ENCODE peak calls at places on chromosomes 5 and 9, in seven cellular contexts. W is NT2/D1, H is endothelial cell of umbilical vein, A is GM23248, D is hepatocyte, O is astrocyte, U is transverse colon. F is an unnamed sample.
A peak's percentile ranks its signal among the peaks of the same experiment; 100 is the strongest.

GRCh38 chr5:127072861-127073846 is at the start of gene C5orf63:
- DNase-seq in D (no peak), O (peak; percentile 29), H (peak; percentile 45), U (peak; percentile 74), A (peak; percentile 61), W (no peak), F (peak; percentile 26)

GRCh38 chr5:33662721-33663435 is 222.1 kb downstream of the TARS1 start:
- DNase-seq in H (no peak), A (peak; percentile 91), U (no peak), D (no peak), O (peak; percentile 51), W (no peak), F (peak; percentile 72)

GRCh38 chr9:136944094-136944518 is 432 bp downstream of the FBXW5 start:
- DNase-seq in H (peak; percentile 59), A (peak; percentile 86), W (no peak), U (no peak), D (peak; percentile 86), O (peak; percentile 17), F (peak; percentile 47)

GRCh38 chr5:141512390-141513020 is 23.6 kb downstream of the PCDHGC5 start:
- DNase-seq in O (peak; percentile 33), H (peak; percentile 76), D (peak; percentile 90), U (peak; percentile 90), A (peak; percentile 78), W (peak; percentile 74), F (peak; percentile 66)

GRCh38 chr5:169591636-169592035 is 8.1 kb downstream of the SPDL1 start:
- DNase-seq in O (peak; percentile 95), U (no peak), H (no peak), D (no peak), A (peak; percentile 76), W (no peak), F (peak; percentile 95)

GRCh38 chr9:89177401-89178161 is 1.0 kb downstream of the SHC3 start:
- DNase-seq in D (no peak), A (peak; percentile 41), U (no peak), H (no peak), O (peak; percentile 18), W (no peak), F (peak; percentile 41)

GRCh38 chr9:37033753-37034319 is at the start of gene PAX5:
- DNase-seq in D (no peak), H (peak; percentile 17), U (no peak), O (no peak), A (peak; percentile 23), W (no peak), F (no peak)

GRCh38 chr5:68428232-68428811 is 212.8 kb downstream of the PIK3R1 start:
- DNase-seq in D (no peak), O (no peak), H (no peak), U (no peak), A (peak; percentile 54), W (no peak), F (peak; percentile 16)

GRCh38 chr5:143931389-143931984 is 119.5 kb downstream of the HMHB1 start:
- DNase-seq in H (no peak), U (no peak), A (no peak), D (no peak), O (no peak), W (no peak), F (no peak)

GRCh38 chr5:142506046-142506445 is 179.8 kb downstream of the FGF1 start:
- DNase-seq in D (no peak), O (peak; percentile 75), A (peak; percentile 46), W (no peak), U (no peak), H (no peak), F (no peak)

GRCh38 chr9:92483896-92484545 is 1.7 kb upstream of the ASPN start:
- DNase-seq in O (no peak), A (peak; percentile 44), U (no peak), D (no peak), H (peak; percentile 49), W (no peak), F (peak; percentile 43)

GRCh38 chr5:88954511-88954910 is 71.5 kb upstream of the MEF2C start:
- DNase-seq in O (peak; percentile 27), D (no peak), W (no peak), A (peak; percentile 26), U (no peak), H (no peak), F (peak; percentile 45)

GRCh38 chr9:115364991-115365390 is 247.0 kb upstream of the TNC start:
- DNase-seq in H (no peak), U (no peak), D (no peak), O (peak; percentile 44), W (no peak), A (no peak), F (peak; percentile 62)

GRCh38 chr5:180090769-180091546 is 19.4 kb upstream of the RNF130 start:
- DNase-seq in W (no peak), A (peak; percentile 56), U (peak; percentile 41), D (peak; percentile 64), H (peak; percentile 43), O (peak; percentile 16), F (peak; percentile 33)

GRCh38 chr9:33202552-33203300 is 35.6 kb upstream of the B4GALT1 start:
- DNase-seq in D (no peak), A (peak; percentile 47), H (no peak), W (no peak), U (peak; percentile 77), O (peak; percentile 55), F (peak; percentile 82)

GRCh38 chr9:101509572-101509971 is 24.1 kb upstream of the RNF20 start:
- DNase-seq in A (peak; percentile 29), W (no peak), U (no peak), H (no peak), O (no peak), D (no peak), F (no peak)

GRCh38 chr5:113487779-113488644 is at the start of gene MCC:
- DNase-seq in H (peak; percentile 73), W (peak; percentile 63), O (peak; percentile 91), A (peak; percentile 95), U (peak; percentile 69), D (peak; percentile 90), F (peak; percentile 95)

GRCh38 chr9:95649801-95650213 is 133.0 kb upstream of the PTCH1 start:
- DNase-seq in D (no peak), A (peak; percentile 50), U (no peak), W (no peak), H (no peak), O (peak; percentile 37), F (peak; percentile 52)

GRCh38 chr5:38835887-38836286 is 9.9 kb upstream of the OSMR start:
- DNase-seq in U (no peak), D (no peak), W (no peak), H (peak; percentile 19), A (peak; percentile 68), O (peak; percentile 51), F (peak; percentile 53)

GRCh38 chr9:135181336-135181735 is 93.9 kb downstream of the OLFM1 start:
- DNase-seq in H (no peak), A (no peak), D (no peak), W (no peak), U (no peak), O (no peak), F (no peak)

GRCh38 chr5:67268233-67269011 is 71.8 kb upstream of the CD180 start:
- DNase-seq in U (peak; percentile 75), O (peak; percentile 91), H (peak; percentile 84), D (peak; percentile 89), A (peak; percentile 82), W (no peak), F (peak; percentile 100)

GRCh38 chr5:89028579-89029272 is 145.7 kb upstream of the MEF2C start:
- DNase-seq in O (peak; percentile 68), H (no peak), D (no peak), W (no peak), U (no peak), A (peak; percentile 77), F (no peak)

GRCh38 chr9:128552744-128553221 is 396 bp downstream of the SPTAN1 start:
- DNase-seq in W (peak; percentile 39), O (no peak), D (peak; percentile 79), H (peak; percentile 43), A (peak; percentile 72), U (peak; percentile 69), F (peak; percentile 32)
- H3K4me1 ChIP-seq in W (peaks cover 5% of the 10 kb centered on the region), O (peaks cover 50% of the 10 kb centered on the region), D (peaks cover 44% of the 10 kb centered on the region), H (peaks cover 55% of the 10 kb centered on the region), A (peaks cover 63% of the 10 kb centered on the region), U (peaks cover 63% of the 10 kb centered on the region), F (peaks cover 21% of the 10 kb centered on the region)

GRCh38 chr5:83488271-83488670 is 16.7 kb downstream of the VCAN start:
- DNase-seq in O (peak; percentile 35), W (no peak), A (peak; percentile 53), H (no peak), U (no peak), D (no peak), F (peak; percentile 59)
- H3K4me1 ChIP-seq in O (no peaks in the 10 kb centered on the region), W (no peaks in the 10 kb centered on the region), A (peaks cover 12% of the 10 kb centered on the region), H (no peaks in the 10 kb centered on the region), U (no peaks in the 10 kb centered on the region), D (peaks cover 5% of the 10 kb centered on the region), F (peaks cover 2% of the 10 kb centered on the region)

DNA sequence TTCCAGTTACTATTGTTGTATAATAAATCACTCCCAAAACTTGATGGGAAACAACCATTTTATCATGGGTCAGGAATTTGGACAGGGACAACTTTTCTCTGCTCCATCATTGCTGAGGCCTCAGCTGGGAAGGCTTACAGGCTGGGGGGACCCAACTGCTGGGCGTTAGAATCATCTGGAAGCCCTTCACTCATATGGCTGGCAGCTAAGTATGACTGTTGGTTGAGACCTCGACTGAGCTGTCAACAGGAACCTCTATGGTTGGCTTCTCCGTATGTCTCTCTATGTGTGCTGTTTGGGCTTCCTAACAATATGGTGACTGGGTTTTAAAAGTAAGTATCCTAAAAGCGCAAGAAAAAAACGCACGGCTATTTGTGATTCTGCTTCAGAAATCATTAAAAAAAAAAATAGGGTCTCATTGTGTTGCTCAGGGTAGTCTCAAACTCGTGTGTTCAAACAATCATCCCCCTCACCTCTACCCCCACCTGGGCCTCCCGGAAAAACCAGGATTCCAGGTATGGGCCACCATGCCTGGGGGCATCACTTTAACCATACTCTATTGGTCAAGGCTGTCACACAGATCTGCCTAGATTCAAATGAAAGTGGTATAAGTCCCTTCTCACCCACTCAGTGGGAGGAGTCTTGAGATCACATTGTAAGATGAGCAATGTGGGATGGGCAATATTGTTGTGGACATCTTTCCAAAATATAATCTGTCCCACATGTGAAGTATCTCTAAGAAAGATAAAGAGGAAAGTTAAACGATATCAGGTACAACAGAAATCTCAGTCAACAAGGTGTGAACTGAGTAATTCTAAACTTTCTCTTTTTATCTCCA is 15.2 kb downstream of the FNBP1 start:
- DNase-seq in A (peak; percentile 33), U (no peak), D (no peak), O (no peak), H (no peak), W (no peak), F (no peak)
- H3K4me1 ChIP-seq in A (peaks cover 14% of the 10 kb centered on the region), U (peaks cover 68% of the 10 kb centered on the region), D (peaks cover 16% of the 10 kb centered on the region), O (peaks cover 4% of the 10 kb centered on the region), H (peaks cover 1% of the 10 kb centered on the region), W (peaks cover 3% of the 10 kb centered on the region), F (no peaks in the 10 kb centered on the region)

GRCh38 chr5:54742417-54742889 is 224.9 kb downstream of the SNX18 start:
- DNase-seq in U (peak; percentile 24), O (peak; percentile 75), H (peak; percentile 55), A (peak; percentile 79), D (peak; percentile 49), W (no peak), F (peak; percentile 84)

GRCh38 chr5:54743581-54743980 is 226.0 kb downstream of the SNX18 start:
- DNase-seq in W (no peak), U (no peak), D (no peak), H (no peak), O (no peak), A (no peak), F (peak; percentile 29)

GRCh38 chr5:54739371-54739770 is 221.8 kb downstream of the SNX18 start:
- DNase-seq in A (peak; percentile 57), W (no peak), U (no peak), D (no peak), H (no peak), O (no peak), F (no peak)

GRCh38 chr5:54740141-54740540 is 222.6 kb downstream of the SNX18 start:
- DNase-seq in U (no peak), O (no peak), D (no peak), A (no peak), H (no peak), W (no peak), F (no peak)

GRCh38 chr5:54741711-54742110 is 224.2 kb downstream of the SNX18 start:
- DNase-seq in W (no peak), H (no peak), O (no peak), D (no peak), U (no peak), A (no peak), F (no peak)
- H3K4me1 ChIP-seq in W (peaks cover 6% of the 10 kb centered on the region), H (peaks cover 25% of the 10 kb centered on the region), O (peaks cover 37% of the 10 kb centered on the region), D (peaks cover 14% of the 10 kb centered on the region), U (peaks cover 3% of the 10 kb centered on the region), A (peaks cover 60% of the 10 kb centered on the region), F (peaks cover 30% of the 10 kb centered on the region)